ENCODE peak calls at places on chromosome 11, in five cellular contexts. M, A, K, S and Y are unnamed samples.

GRCh38 chr11:69411257-69411924 is 70.1 kb upstream of the LINC01488 start:
- DNase-seq in K (no peak), S (no peak), A (no peak), M (no peak), Y (no peak)

GRCh38 chr11:28529540-28530410 is 421.6 kb downstream of the METTL15 start:
- DNase-seq in K (no peak), M (peak; percentile 63), A (peak; percentile 82), S (peak; percentile 24), Y (no peak)

GRCh38 chr11:71302911-71303310 is 50.5 kb upstream of the SHANK2 start:
- DNase-seq in K (no peak), M (peak; percentile 36), A (no peak), S (no peak), Y (peak; percentile 21)

GRCh38 chr11:101706541-101706940 is 122.7 kb upstream of the TRPC6 start:
- DNase-seq in M (no peak), K (no peak), A (peak; percentile 83), S (no peak), Y (no peak)

GRCh38 chr11:59962103-59962474 is 1.7 kb upstream of the OOSP4A start:
- DNase-seq in S (no peak), K (no peak), M (no peak), A (no peak), Y (no peak)

GRCh38 chr11:19906126-19906525 is 193.5 kb downstream of the NAV2 start:
- DNase-seq in K (no peak), M (peak; percentile 47), S (no peak), A (no peak), Y (no peak)

GRCh38 chr11:26088391-26088790 is 243.5 kb upstream of the ANO3 start:
- DNase-seq in S (no peak), A (peak; percentile 30), K (no peak), M (no peak), Y (no peak)

GRCh38 chr11:2139118-2139490 is at the start of gene IGF2:
- DNase-seq in K (no peak), M (no peak), S (no peak), A (no peak), Y (no peak)

GRCh38 chr11:84812351-84813083 is 814.6 kb downstream of the DLG2 start:
- DNase-seq in K (no peak), S (no peak), A (no peak), M (no peak), Y (no peak)

GRCh38 chr11:83681045-83681781 is 395.0 kb upstream of the CCDC90B start:
- DNase-seq in M (no peak), A (no peak), S (peak; percentile 41), K (no peak), Y (no peak)

GRCh38 chr11:20397281-20397680 is 9.8 kb downstream of the PRMT3 start:
- DNase-seq in S (no peak), M (peak; percentile 66), K (no peak), A (peak; percentile 57), Y (no peak)

GRCh38 chr11:68694404-68695297 is 10.3 kb downstream of the GAL start:
- DNase-seq in A (no peak), M (peak; percentile 55), K (no peak), S (no peak), Y (no peak)

GRCh38 chr11:17036666-17037658 is 22.7 kb upstream of the PLEKHA7 start:
- DNase-seq in M (peak; percentile 52), A (no peak), S (no peak), K (no peak), Y (peak; percentile 72)

GRCh38 chr11:69265911-69266510 is 27.9 kb upstream of the MYEOV start:
- DNase-seq in M (no peak), S (no peak), K (no peak), A (no peak), Y (no peak)

GRCh38 chr11:32962016-32962415 is 53.7 kb upstream of the DEPDC7 start:
- DNase-seq in K (no peak), M (no peak), S (no peak), A (peak; percentile 10), Y (no peak)

GRCh38 chr11:61744181-61744580 is 8.3 kb upstream of the MYRF start:
- DNase-seq in S (no peak), M (no peak), A (peak; percentile 34), K (no peak), Y (no peak)

GRCh38 chr11:131695889-131696429 is 325.5 kb downstream of the NTM start:
- DNase-seq in A (peak; percentile 5), M (no peak), K (no peak), S (no peak), Y (no peak)

GRCh38 chr11:69708731-69709401 is 5.0 kb upstream of the FGF19 start:
- DNase-seq in S (no peak), K (no peak), M (peak; percentile 67), A (no peak), Y (peak; percentile 75)

GRCh38 chr11:112620621-112621394 is 340.4 kb upstream of the NCAM1 start:
- DNase-seq in S (no peak), A (no peak), K (no peak), M (peak; percentile 28), Y (no peak)

GRCh38 chr11:96391698-96392307 is 2.0 kb downstream of the JRKL start:
- DNase-seq in M (no peak), A (no peak), S (no peak), K (no peak), Y (no peak)

GRCh38 chr11:96393753-96394348 is 4.0 kb downstream of the JRKL start:
- DNase-seq in K (no peak), S (no peak), A (peak; percentile 61), M (peak; percentile 45), Y (no peak)

GRCh38 chr11:96389604-96390402 is at the start of the genes CCDC82 and JRKL:
- DNase-seq in A (peak; percentile 92), S (peak; percentile 96), K (peak; percentile 91), M (peak; percentile 99), Y (peak; percentile 98)

GRCh38 chr11:96388891-96389603 is 665 bp downstream of the CCDC82 start:
- DNase-seq in S (no peak), M (peak; percentile 84), A (no peak), K (peak; percentile 36), Y (no peak)

DNA sequence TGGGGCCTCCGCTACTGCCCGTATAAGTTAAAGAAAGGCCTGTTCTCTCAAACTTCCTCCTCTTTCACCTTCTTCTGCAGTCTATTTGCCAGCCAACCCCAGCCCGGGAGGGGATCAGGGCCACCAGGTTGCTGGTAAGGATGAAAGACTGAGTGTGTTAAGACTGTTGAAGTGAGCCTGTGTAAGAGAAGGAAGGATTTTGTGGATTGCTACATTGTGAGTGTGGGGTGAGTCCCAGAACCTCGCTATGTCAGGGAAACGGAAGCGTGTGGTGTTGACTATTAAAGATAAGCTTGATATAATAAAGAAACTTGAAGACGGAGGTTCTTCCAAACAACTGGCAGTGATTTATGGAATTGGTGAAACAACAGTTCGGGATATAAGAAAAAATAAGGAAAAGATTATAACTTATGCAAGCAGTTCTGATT is 604 bp downstream of the JRKL start:
- DNase-seq in K (no peak), M (no peak), S (no peak), A (peak; percentile 30), Y (no peak)
- H2BK15ac ChIP-seq in K (no peak overlapping the region), M (no peak overlapping the region), S (no peak overlapping the region), A (peak overlapping the region; percentile 68), Y (no peak overlapping the region)

GRCh38 chr11:64224891-64225607 is 937 bp downstream of the TRPT1 start:
- DNase-seq in M (no peak), K (no peak), S (no peak), A (no peak), Y (no peak)
- H2BK15ac ChIP-seq in M (no peak overlapping the region), K (peak overlapping the region; percentile 92), S (no peak overlapping the region), A (no peak overlapping the region), Y (no peak overlapping the region)

GRCh38 chr11:130649749-130650275 is 201.4 kb downstream of the ADAMTS15 start:
- DNase-seq in A (no peak), K (no peak), S (no peak), M (no peak), Y (no peak)

GRCh38 chr11:130652671-130653335 is 204.4 kb downstream of the ADAMTS15 start:
- DNase-seq in M (no peak), S (no peak), A (peak; percentile 89), K (no peak), Y (no peak)

GRCh38 chr11:130650456-130651068 is 202.1 kb downstream of the ADAMTS15 start:
- DNase-seq in M (no peak), K (no peak), A (peak; percentile 59), S (no peak), Y (no peak)

GRCh38 chr11:130653838-130654601 is 205.6 kb downstream of the ADAMTS15 start:
- DNase-seq in S (no peak), M (peak; percentile 45), A (peak; percentile 40), K (no peak), Y (no peak)

GRCh38 chr11:130651266-130651855 is 202.9 kb downstream of the ADAMTS15 start:
- DNase-seq in S (no peak), M (no peak), A (no peak), K (no peak), Y (no peak)
- H2BK15ac ChIP-seq in S (no peak overlapping the region), M (no peak overlapping the region), A (peak overlapping the region; percentile 12), K (no peak overlapping the region), Y (no peak overlapping the region)

DNA sequence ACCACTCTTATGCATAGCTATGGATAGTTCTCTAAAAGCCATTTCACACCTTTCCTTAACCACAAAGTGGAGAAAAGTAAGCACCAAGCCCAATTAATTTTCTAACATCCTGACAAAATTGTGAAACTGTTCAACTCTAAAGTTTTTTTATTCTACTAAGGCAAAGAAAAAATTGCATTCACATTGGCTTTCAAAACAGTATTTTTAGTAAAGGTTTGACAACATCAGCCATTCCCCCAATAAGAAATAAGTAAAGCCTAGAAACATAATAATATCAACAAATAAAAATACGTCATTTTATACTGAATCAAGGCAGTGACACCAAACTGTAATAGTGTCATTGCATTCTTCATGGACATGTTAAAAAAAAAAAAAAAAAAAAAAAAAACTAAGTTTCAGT is 11.1 kb downstream of the FAM168A start:
- DNase-seq in A (no peak), K (no peak), M (no peak), S (no peak), Y (no peak)
- H2BK15ac ChIP-seq in A (no peak overlapping the region), K (no peak overlapping the region), M (no peak overlapping the region), S (no peak overlapping the region), Y (no peak overlapping the region)

DNA sequence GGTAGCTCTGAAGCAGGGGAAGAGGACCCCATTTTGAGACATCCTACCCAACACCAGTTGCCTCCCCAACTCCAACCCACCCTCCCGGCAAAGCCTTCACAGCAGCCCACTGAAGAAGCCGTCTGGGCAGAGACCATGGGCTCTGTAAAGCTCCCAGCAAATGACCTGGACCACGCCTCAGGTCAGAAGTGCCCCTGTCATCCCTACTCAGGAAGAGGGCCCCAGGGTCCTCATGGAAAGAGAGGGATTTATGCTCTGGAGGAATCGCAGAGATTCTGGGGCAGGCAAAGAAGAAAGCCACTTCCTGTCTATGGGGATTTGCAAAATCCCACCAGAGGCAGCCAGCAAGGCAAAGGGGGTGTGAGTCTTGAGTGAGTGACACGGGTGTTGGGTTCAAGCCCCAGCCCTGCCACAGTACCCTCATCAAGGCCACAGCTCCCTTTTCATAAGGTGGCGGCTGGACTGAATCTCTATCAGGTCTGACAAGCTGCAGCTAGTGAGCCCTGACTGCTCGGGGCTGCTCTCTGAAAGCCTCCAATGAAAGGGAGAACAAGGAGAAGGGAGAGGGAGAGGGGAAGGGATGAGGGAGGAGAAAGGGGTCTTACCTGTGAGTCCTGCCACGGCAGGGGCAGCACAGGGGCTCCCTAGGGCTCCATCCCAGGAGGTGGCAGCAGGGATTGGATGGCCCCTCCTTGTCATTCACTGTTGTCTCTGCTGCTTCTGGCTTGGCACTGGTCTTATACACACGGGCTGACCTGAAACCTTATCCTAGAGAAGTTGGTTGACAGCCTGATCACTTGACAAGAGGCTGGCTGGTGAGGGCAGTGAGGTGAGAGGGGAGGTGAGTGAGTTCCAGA is at the start of gene UCP3:
- DNase-seq in S (no peak), K (no peak), M (no peak), A (no peak), Y (no peak)
- H2BK15ac ChIP-seq in S (no peak within 1 kb of the TSS), K (no peak within 1 kb of the TSS), M (no peak within 1 kb of the TSS), A (no peak within 1 kb of the TSS), Y (no peak within 1 kb of the TSS)

GRCh38 chr11:73327812-73328364 is 19.8 kb downstream of the ARHGEF17 start:
- DNase-seq in M (no peak), S (no peak), K (no peak), A (no peak), Y (no peak)
- H2BK15ac ChIP-seq in M (no peak overlapping the region), S (peak overlapping the region; percentile 12), K (no peak overlapping the region), A (peak overlapping the region; percentile 61), Y (no peak overlapping the region)